ENCODE peak calls at places on chromosome 5, in five cellular contexts. M is RWPE1, J is GM12865, A is fibroblast of pulmonary artery, K is body of pancreas. O is an unnamed sample.

GRCh38 chr5:72067682-72068470 is 39.4 kb upstream of the MAP1B start:
- DNase-seq in M (peak; percentile 88), J (no peak), A (peak; percentile 75), K (no peak), O (no peak)

GRCh38 chr5:180795771-180796313 is 6.8 kb downstream of the MGAT1 start:
- DNase-seq in M (no peak), J (no peak), A (no peak), K (no peak), O (no peak)

GRCh38 chr5:36073595-36074216 is 7.0 kb upstream of the UGT3A2 start:
- DNase-seq in M (no peak), J (peak; percentile 67), A (peak; percentile 16), K (no peak), O (no peak)

GRCh38 chr5:143248822-143249579 is 154.5 kb downstream of the NR3C1 start:
- DNase-seq in M (peak; percentile 81), J (no peak), A (peak; percentile 65), K (no peak), O (no peak)

GRCh38 chr5:1239514-1240251 is 14.5 kb downstream of the SLC6A18 start:
- DNase-seq in M (peak; percentile 47), J (no peak), A (no peak), K (no peak), O (no peak)

GRCh38 chr5:41707853-41708603 is 162.2 kb downstream of the OXCT1 start:
- DNase-seq in M (peak; percentile 31), J (peak; percentile 54), A (peak; percentile 82), K (no peak), O (no peak)

GRCh38 chr5:137491121-137491520 is 8.0 kb downstream of the SPOCK1 start:
- DNase-seq in M (peak; percentile 56), J (no peak), A (peak; percentile 33), K (no peak), O (no peak)

GRCh38 chr5:113404269-113404668 is 30.5 kb downstream of the TSSK1B start:
- DNase-seq in M (no peak), J (no peak), A (no peak), K (no peak), O (no peak)

GRCh38 chr5:14560091-14560595 is 21.4 kb upstream of the OTULINL start:
- DNase-seq in M (no peak), J (no peak), A (no peak), K (no peak), O (no peak)

GRCh38 chr5:31378838-31379237 is 153.1 kb downstream of the DROSHA start:
- DNase-seq in M (no peak), J (no peak), A (peak; percentile 83), K (no peak), O (no peak)

GRCh38 chr5:151251001-151251551 is 1.9 kb upstream of the GM2A start:
- DNase-seq in M (no peak), J (no peak), A (no peak), K (no peak), O (no peak)

GRCh38 chr5:176648467-176649194 is 1.3 kb downstream of the TSPAN17 start:
- DNase-seq in M (no peak), J (no peak), A (no peak), K (no peak), O (no peak)

GRCh38 chr5:3268760-3269330 is 326.8 kb upstream of the IRX1 start:
- DNase-seq in M (no peak), J (no peak), A (no peak), K (no peak), O (no peak)

GRCh38 chr5:109653840-109654239 is 35.9 kb upstream of the MAN2A1 start:
- DNase-seq in M (no peak), J (no peak), A (no peak), K (no peak), O (no peak)

GRCh38 chr5:124194282-124194681 is 552.2 kb downstream of the ZNF608 start:
- DNase-seq in M (no peak), J (no peak), A (no peak), K (no peak), O (no peak)

GRCh38 chr5:59276886-59277514 is 616.5 kb downstream of the PDE4D start:
- DNase-seq in M (no peak), J (no peak), A (peak; percentile 33), K (no peak), O (no peak)

GRCh38 chr5:96649938-96650540 is 12.1 kb upstream of the CAST start:
- DNase-seq in M (no peak), J (no peak), A (no peak), K (no peak), O (no peak)

GRCh38 chr5:177311361-177311722 is 356 bp downstream of the MXD3 start:
- DNase-seq in M (no peak), J (no peak), A (no peak), K (peak; percentile 40), O (no peak)

GRCh38 chr5:1315709-1316587 is 21.1 kb upstream of the TERT start:
- DNase-seq in M (peak; percentile 82), J (peak; percentile 94), A (peak; percentile 3), K (peak; percentile 90), O (no peak)

GRCh38 chr5:52148679-52149078 is 639.0 kb upstream of the ITGA1 start:
- DNase-seq in M (no peak), J (no peak), A (no peak), K (no peak), O (no peak)

GRCh38 chr5:97840643-97841042 is 657.6 kb upstream of the RIOK2 start:
- DNase-seq in M (no peak), J (peak; percentile 29), A (peak; percentile 58), K (no peak), O (no peak)

GRCh38 chr5:142701673-142702311 is 15.9 kb upstream of the FGF1 start:
- DNase-seq in M (no peak), J (no peak), A (no peak), K (no peak), O (no peak)

GRCh38 chr5:122183098-122183794 is 53.9 kb downstream of the ZNF474 start:
- DNase-seq in M (peak; percentile 87), J (no peak), A (peak; percentile 85), K (peak; percentile 58), O (peak; percentile 85)

GRCh38 chr5:102531506-102531905 is 32.7 kb upstream of the SLCO6A1 start:
- DNase-seq in M (no peak), J (no peak), A (peak; percentile 49), K (no peak), O (no peak)

GRCh38 chr5:142841511-142842255 is 71.5 kb downstream of the ARHGAP26 start:
- DNase-seq in M (no peak), J (no peak), A (peak; percentile 69), K (no peak), O (peak; percentile 78)

GRCh38 chr5:53430618-53431252 is 49.7 kb upstream of the FST start:
- DNase-seq in M (peak; percentile 73), J (peak; percentile 19), A (peak; percentile 85), K (no peak), O (no peak)
- TF ChIP-seq CTCF in M (peak; percentile 79), J (peak; percentile 17), A (peak; percentile 71), K (peak; percentile 12), O (peak; percentile 54)

GRCh38 chr5:66830636-66831035 is 234.4 kb downstream of the MAST4 start:
- DNase-seq in M (no peak), J (no peak), A (peak; percentile 30), K (no peak), O (no peak)
- TF ChIP-seq CTCF in M (peak; percentile 32), J (no peak), A (peak; percentile 26), K (no peak), O (peak; percentile 27)

GRCh38 chr5:132056610-132057497 is 3.6 kb upstream of the IL3 start:
- DNase-seq in M (no peak), J (no peak), A (no peak), K (no peak), O (peak; percentile 12)

GRCh38 chr5:132055808-132056609 is 4.4 kb upstream of the IL3 start:
- DNase-seq in M (no peak), J (no peak), A (no peak), K (no peak), O (no peak)

GRCh38 chr5:132054697-132055440 is 5.6 kb upstream of the IL3 start:
- DNase-seq in M (no peak), J (no peak), A (no peak), K (no peak), O (peak; percentile 36)

GRCh38 chr5:132054031-132054696 is 6.3 kb upstream of the IL3 start:
- DNase-seq in M (no peak), J (no peak), A (no peak), K (no peak), O (peak; percentile 32)

GRCh38 chr5:132055441-132055807 is 5.0 kb upstream of the IL3 start:
- DNase-seq in M (no peak), J (no peak), A (no peak), K (no peak), O (no peak)
- TF ChIP-seq CTCF in M (no peak), J (no peak), A (no peak), K (no peak), O (no peak)

DNA sequence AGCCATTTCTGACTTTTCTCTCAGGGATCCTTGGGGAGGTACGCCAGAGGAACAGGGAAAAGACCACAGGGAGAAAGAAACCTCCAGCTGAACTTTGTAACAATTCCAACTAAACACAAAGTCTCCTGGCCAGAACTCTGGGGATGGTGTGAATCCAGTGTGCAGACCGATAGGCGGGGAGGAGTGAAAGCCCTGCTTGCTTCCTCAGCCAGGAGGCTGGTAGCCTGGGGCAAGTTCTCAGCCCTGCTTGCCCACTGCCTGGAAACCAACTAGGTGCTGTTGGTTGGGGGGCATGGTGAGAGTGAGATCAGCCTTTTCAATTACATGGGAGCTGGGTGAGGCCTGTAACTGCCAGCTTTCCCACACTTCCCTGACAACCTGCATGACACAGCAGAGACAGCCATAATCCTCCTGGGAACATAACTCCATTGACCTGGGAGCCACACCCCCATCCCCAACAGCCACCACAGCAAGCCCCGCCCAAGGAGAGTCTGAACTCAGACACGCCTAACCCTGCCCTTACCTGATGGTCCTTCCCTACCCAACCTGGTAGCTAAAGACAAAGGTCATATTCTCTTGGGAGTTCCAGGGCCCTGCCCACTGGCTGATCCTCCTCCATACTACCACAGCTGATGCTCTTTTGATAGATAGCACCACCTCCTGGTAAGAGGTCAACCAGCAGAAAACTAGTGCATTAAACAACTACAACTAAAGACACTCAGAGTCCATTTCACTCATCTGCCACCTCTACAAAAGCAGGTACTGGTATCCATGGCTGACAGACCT is 100.1 kb upstream of the TNFAIP8 start:
- DNase-seq in M (no peak), J (peak; percentile 34), A (peak; percentile 17), K (no peak), O (no peak)
- TF ChIP-seq CTCF in M (no peak), J (peak; percentile 29), A (peak; percentile 20), K (no peak), O (no peak)

GRCh38 chr5:166957763-166958162 is 1333.7 kb upstream of the WWC1 start:
- DNase-seq in M (no peak), J (no peak), A (no peak), K (no peak), O (no peak)

GRCh38 chr5:166962470-166962869 is 1329.0 kb upstream of the WWC1 start:
- DNase-seq in M (no peak), J (no peak), A (no peak), K (no peak), O (peak; percentile 11)

GRCh38 chr5:166961938-166962337 is 1329.5 kb upstream of the WWC1 start:
- DNase-seq in M (no peak), J (no peak), A (no peak), K (no peak), O (no peak)

GRCh38 chr5:166961028-166961427 is 1330.4 kb upstream of the WWC1 start:
- DNase-seq in M (no peak), J (no peak), A (no peak), K (no peak), O (no peak)
- TF ChIP-seq CTCF in M (no peak), J (no peak), A (no peak), K (peak; percentile 64), O (no peak)